ENCODE peak calls at places on chromosomes 7 and 10, in ten cellular contexts. B is AG09319, M is uterus, G is RWPE1, C is pancreas, Y is glutamatergic neuron, D is H9, Z is Calu3, E is cardiac fibroblast, I is prostate gland. Q is an unnamed sample.

GRCh38 chr10:24318517-24318916 is 109.6 kb downstream of the KIAA1217 start:
- DNase-seq in B (no peak), M (no peak), G (no peak), C (peak), Y (no peak), D (no peak), Z (peak), E (no peak), I (no peak), Q (no peak)

GRCh38 chr7:1022801-1023465 is 21.4 kb upstream of the GPR146 start:
- DNase-seq in B (no peak), M (no peak), G (no peak), C (no peak), Y (no peak), D (no peak), Z (no peak), E (no peak), I (no peak), Q (no peak)

GRCh38 chr7:79176859-79177477 is 276.5 kb downstream of the MAGI2 start:
- DNase-seq in B (peak), M (no peak), G (peak), C (no peak), Y (no peak), D (no peak), Z (peak), E (peak), I (peak), Q (peak)

GRCh38 chr10:35448687-35449662 is 112.7 kb downstream of the CCNY start:
- DNase-seq in B (no peak), M (no peak), G (peak), C (peak), Y (no peak), D (no peak), Z (peak), E (peak), I (no peak), Q (no peak)

GRCh38 chr7:15571303-15571878 is 9.6 kb upstream of the AGMO start:
- DNase-seq in B (no peak), M (no peak), G (peak), C (no peak), Y (no peak), D (no peak), Z (no peak), E (peak), I (no peak), Q (no peak)

GRCh38 chr7:78011642-78012041 is 213.1 kb downstream of the PHTF2 start:
- DNase-seq in B (no peak), M (no peak), G (no peak), C (no peak), Y (no peak), D (no peak), Z (no peak), E (no peak), I (no peak), Q (no peak)

GRCh38 chr7:22572292-22572691 is 72.3 kb upstream of the STEAP1B start:
- DNase-seq in B (peak), M (no peak), G (no peak), C (no peak), Y (no peak), D (no peak), Z (peak), E (no peak), I (no peak), Q (no peak)

GRCh38 chr7:102000123-102000522 is 182.7 kb downstream of the CUX1 start:
- DNase-seq in B (no peak), M (no peak), G (no peak), C (no peak), Y (no peak), D (no peak), Z (no peak), E (no peak), I (no peak), Q (no peak)

GRCh38 chr7:10731253-10731773 is 242.4 kb upstream of the PHF14 start:
- DNase-seq in B (no peak), M (no peak), G (no peak), C (no peak), Y (no peak), D (no peak), Z (no peak), E (no peak), I (no peak), Q (no peak)

GRCh38 chr7:95794917-95795515 is 22.7 kb downstream of the DYNC1I1 start:
- DNase-seq in B (no peak), M (no peak), G (no peak), C (no peak), Y (no peak), D (peak), Z (peak), E (peak), I (no peak), Q (peak)

GRCh38 chr10:76352300-76352699 is 920.9 kb downstream of the LRMDA start:
- DNase-seq in B (no peak), M (no peak), G (peak), C (no peak), Y (no peak), D (no peak), Z (no peak), E (peak), I (no peak), Q (no peak)

GRCh38 chr7:130387628-130388403 is 7.5 kb downstream of the CPA1 start:
- DNase-seq in B (no peak), M (no peak), G (no peak), C (peak), Y (no peak), D (no peak), Z (no peak), E (peak), I (no peak), Q (no peak)

GRCh38 chr10:98467506-98468318 is 21.0 kb upstream of the HPS1 start:
- DNase-seq in B (peak), M (peak), G (peak), C (peak), Y (peak), D (peak), Z (peak), E (peak), I (peak), Q (peak)

GRCh38 chr7:140074780-140075179 is 12.0 kb upstream of the PARP12 start:
- DNase-seq in B (no peak), M (no peak), G (no peak), C (no peak), Y (no peak), D (no peak), Z (no peak), E (peak), I (no peak), Q (no peak)

GRCh38 chr10:101041252-101041761 is 10.3 kb downstream of the SFXN3 start:
- DNase-seq in B (peak), M (peak), G (peak), C (peak), Y (peak), D (peak), Z (peak), E (peak), I (peak), Q (peak)

GRCh38 chr10:4503076-4503475 is 322.9 kb upstream of the AKR1E2 start:
- DNase-seq in B (no peak), M (no peak), G (no peak), C (no peak), Y (no peak), D (no peak), Z (no peak), E (no peak), I (no peak), Q (no peak)

GRCh38 chr7:16712916-16713315 is 40.6 kb upstream of the TSPAN13 start:
- DNase-seq in B (no peak), M (no peak), G (no peak), C (no peak), Y (no peak), D (no peak), Z (no peak), E (no peak), I (no peak), Q (no peak)

GRCh38 chr10:116418394-116418793 is 9.3 kb upstream of the PNLIPRP3 start:
- DNase-seq in B (no peak), M (no peak), G (no peak), C (no peak), Y (no peak), D (no peak), Z (no peak), E (no peak), I (no peak), Q (no peak)

GRCh38 chr7:100563100-100563564 is 10.6 kb downstream of the SAP25 start:
- DNase-seq in B (no peak), M (no peak), G (no peak), C (no peak), Y (no peak), D (no peak), Z (no peak), E (no peak), I (no peak), Q (no peak)

GRCh38 chr7:100563809-100564400 is 9.8 kb downstream of the SAP25 start:
- DNase-seq in B (peak), M (peak), G (peak), C (peak), Y (peak), D (peak), Z (peak), E (peak), I (peak), Q (peak)

GRCh38 chr7:100561491-100562194 is 12.1 kb downstream of the SAP25 start:
- DNase-seq in B (no peak), M (no peak), G (no peak), C (no peak), Y (no peak), D (no peak), Z (no peak), E (no peak), I (no peak), Q (no peak)

GRCh38 chr7:100565133-100565571 is 8.5 kb downstream of the SAP25 start:
- DNase-seq in B (no peak), M (no peak), G (no peak), C (no peak), Y (no peak), D (no peak), Z (no peak), E (no peak), I (no peak), Q (no peak)

DNA sequence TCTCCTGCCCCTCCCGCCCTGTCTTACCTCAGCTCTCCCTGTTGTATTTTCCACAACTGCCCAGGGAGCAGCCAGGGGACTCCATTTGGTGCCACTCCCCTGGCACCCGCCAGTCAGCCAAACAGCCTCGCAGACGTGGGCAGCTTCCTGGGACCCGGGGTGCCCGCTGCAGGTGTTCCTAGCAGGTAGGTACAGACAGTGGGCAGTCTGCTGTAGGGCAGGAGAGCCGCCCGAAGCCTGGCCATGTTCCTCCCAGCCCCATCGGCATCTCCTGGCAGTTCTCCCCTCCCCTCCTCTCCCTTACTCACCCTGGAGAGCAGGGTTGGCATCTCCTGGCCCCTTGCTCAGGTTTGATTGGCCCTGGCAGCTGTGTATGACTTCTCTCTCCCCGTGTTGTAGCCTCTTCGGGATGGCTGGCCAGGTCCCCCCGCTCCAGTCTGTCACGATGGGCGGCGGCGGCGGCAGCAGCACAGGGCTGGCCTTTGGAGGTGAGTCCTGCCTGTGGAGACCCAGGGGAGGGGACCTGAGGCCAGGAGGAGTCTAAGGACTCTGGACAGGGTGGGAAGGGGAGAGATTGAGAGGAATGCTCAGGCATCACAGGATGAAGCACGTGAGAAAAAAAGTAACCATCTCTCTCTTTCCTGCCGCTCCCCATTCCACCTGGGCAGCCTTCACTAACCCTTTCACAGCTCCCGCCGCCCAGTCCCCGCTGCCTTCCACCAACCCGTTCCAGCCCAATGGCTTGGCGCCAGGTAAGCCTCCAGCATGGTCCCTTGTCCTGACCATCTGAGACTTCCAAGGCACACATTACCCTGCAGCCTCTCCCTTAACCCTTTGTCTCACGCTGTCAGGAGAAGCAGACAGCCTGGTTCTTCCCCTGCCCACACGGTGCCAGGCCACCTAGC is 11.3 kb downstream of the SAP25 start:
- DNase-seq in B (no peak), M (no peak), G (no peak), C (no peak), Y (no peak), D (no peak), Z (no peak), E (no peak), I (no peak), Q (no peak)
- TF ChIP-seq CTCF in B (no peak), M (no peak), G (no peak), C (no peak), Y (no peak), D (no peak), Z (no peak), E (no peak), I (no peak), Q (no peak)

GRCh38 chr10:125629758-125630376 is 53.1 kb downstream of the TEX36 start:
- DNase-seq in B (no peak), M (no peak), G (peak), C (peak), Y (no peak), D (no peak), Z (peak), E (peak), I (no peak), Q (no peak)
- TF ChIP-seq CTCF in B (peak), M (peak), G (peak), C (no peak), Y (peak), D (peak), Z (no peak), E (peak), I (peak), Q (peak)

DNA sequence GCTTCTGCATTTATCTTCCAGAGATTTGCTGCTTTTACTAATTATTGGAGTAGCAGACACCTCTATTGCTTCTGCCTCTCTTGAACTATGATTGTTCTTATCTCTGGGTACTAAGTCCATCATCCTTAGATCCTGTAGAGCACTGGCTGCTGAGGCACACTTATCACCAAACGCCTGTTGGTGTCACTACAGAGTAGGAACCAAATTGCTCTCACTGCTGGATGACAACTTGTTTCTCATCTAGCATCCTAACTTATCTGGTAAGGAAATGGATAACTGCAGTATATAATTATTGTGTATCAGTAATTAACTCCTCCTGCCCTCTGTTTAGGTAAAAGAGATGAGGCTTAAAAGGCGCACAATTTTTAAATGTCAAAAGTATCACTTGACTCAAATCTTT is 1059.4 kb downstream of the NRG3 start:
- DNase-seq in B (no peak), M (no peak), G (no peak), C (no peak), Y (no peak), D (peak), Z (no peak), E (no peak), I (no peak), Q (no peak)
- TF ChIP-seq CTCF in B (no peak), M (no peak), G (no peak), C (no peak), Y (no peak), D (peak), Z (no peak), E (peak), I (no peak), Q (no peak)

GRCh38 chr7:81956520-81956919 is 186.7 kb upstream of the HGF start:
- DNase-seq in B (peak), M (no peak), G (peak), C (no peak), Y (no peak), D (no peak), Z (peak), E (peak), I (no peak), Q (peak)
- TF ChIP-seq CTCF in B (peak), M (peak), G (no peak), C (no peak), Y (peak), D (peak), Z (no peak), E (peak), I (peak), Q (peak)